ENCODE peak calls at places on chromosomes 6 and 20, in ten cellular contexts. R is fibroblast of mammary gland; U is HepG2; E is activated gamma-delta T cell; N is tibial artery; Q is KBM-7; P is activated CD4-positive, alpha-beta T cell treated with anti-CD3 and anti-CD28 coated beads, Interleukin-2, amount 50 U/mL, for 1 hour; A is HFFc6; F is T47D; K is Daoy. Y is an unnamed sample.

GRCh38 chr20:11919046-11919445 is 1.4 kb downstream of the BTBD3 start:
- DNase-seq in R (no peak), U (no peak), E (no peak), N (no peak), Q (peak; percentile 19), P (no peak), A (no peak), F (no peak), K (no peak), Y (no peak)

GRCh38 chr6:160042014-160042773 is 73.3 kb downstream of the IGF2R start:
- DNase-seq in R (peak; percentile 91), U (no peak), E (no peak), N (no peak), Q (no peak), P (no peak), A (no peak), F (no peak), K (peak; percentile 65), Y (no peak)

GRCh38 chr6:118309337-118310093 is 238.6 kb upstream of the PLN start:
- DNase-seq in R (no peak), U (no peak), E (no peak), N (no peak), Q (no peak), P (no peak), A (no peak), F (no peak), K (no peak), Y (no peak)

GRCh38 chr6:106387875-106388274 is 27.4 kb downstream of the CRYBG1 start:
- DNase-seq in R (no peak), U (no peak), E (no peak), N (no peak), Q (no peak), P (no peak), A (no peak), F (no peak), K (no peak), Y (no peak)

GRCh38 chr20:44404204-44405181 is 49.0 kb downstream of the HNF4A start:
- DNase-seq in R (no peak), U (no peak), E (no peak), N (no peak), Q (no peak), P (no peak), A (no peak), F (no peak), K (no peak), Y (no peak)

GRCh38 chr6:41608443-41609151 is 29.7 kb upstream of the MDFI start:
- DNase-seq in R (no peak), U (no peak), E (no peak), N (peak; percentile 57), Q (no peak), P (no peak), A (no peak), F (no peak), K (no peak), Y (no peak)

GRCh38 chr20:59636791-59637370 is 32.5 kb downstream of the PHACTR3 start:
- DNase-seq in R (no peak), U (no peak), E (no peak), N (no peak), Q (no peak), P (no peak), A (no peak), F (no peak), K (no peak), Y (no peak)

GRCh38 chr6:38806271-38806670 is 91.2 kb downstream of the DNAH8 start:
- DNase-seq in R (no peak), U (no peak), E (no peak), N (no peak), Q (no peak), P (no peak), A (no peak), F (no peak), K (no peak), Y (no peak)

GRCh38 chr6:127186889-127187288 is 68.4 kb downstream of the RSPO3 start:
- DNase-seq in R (no peak), U (peak; percentile 41), E (no peak), N (no peak), Q (peak; percentile 53), P (peak; percentile 43), A (no peak), F (no peak), K (peak; percentile 59), Y (peak; percentile 27)

GRCh38 chr6:72530152-72530551 is 91.7 kb upstream of the KCNQ5 start:
- DNase-seq in R (no peak), U (no peak), E (no peak), N (no peak), Q (no peak), P (no peak), A (no peak), F (no peak), K (no peak), Y (no peak)

GRCh38 chr6:43911625-43912577 is 141.9 kb downstream of the VEGFA start:
- DNase-seq in R (no peak), U (peak; percentile 46), E (no peak), N (no peak), Q (no peak), P (no peak), A (no peak), F (no peak), K (no peak), Y (no peak)

GRCh38 chr6:10659697-10660348 is 34.6 kb downstream of the C6orf52 start:
- DNase-seq in R (no peak), U (no peak), E (peak; percentile 11), N (no peak), Q (peak; percentile 67), P (no peak), A (no peak), F (no peak), K (peak; percentile 5), Y (no peak)

GRCh38 chr6:159941286-159942113 is 27.4 kb upstream of the IGF2R start:
- DNase-seq in R (peak; percentile 69), U (peak; percentile 46), E (no peak), N (no peak), Q (peak; percentile 60), P (peak; percentile 8), A (peak; percentile 50), F (peak; percentile 5), K (peak; percentile 41), Y (no peak)

GRCh38 chr20:45350217-45350616 is 2.0 kb upstream of the SDC4 start:
- DNase-seq in R (no peak), U (no peak), E (no peak), N (no peak), Q (no peak), P (no peak), A (no peak), F (no peak), K (no peak), Y (no peak)

GRCh38 chr20:25361287-25361683 is 29.4 kb downstream of the ABHD12 start:
- DNase-seq in R (no peak), U (peak; percentile 33), E (no peak), N (no peak), Q (no peak), P (no peak), A (peak; percentile 59), F (no peak), K (peak; percentile 13), Y (no peak)

GRCh38 chr6:166444446-166444845 is 61.7 kb upstream of the MPC1 start:
- DNase-seq in R (no peak), U (no peak), E (no peak), N (no peak), Q (no peak), P (no peak), A (no peak), F (no peak), K (no peak), Y (no peak)

GRCh38 chr20:56636701-56637100 is 7.6 kb downstream of the TFAP2C start:
- DNase-seq in R (peak; percentile 75), U (no peak), E (no peak), N (no peak), Q (no peak), P (no peak), A (peak; percentile 90), F (no peak), K (peak; percentile 40), Y (no peak)

GRCh38 chr6:148452921-148453320 is 110.3 kb downstream of the SASH1 start:
- DNase-seq in R (no peak), U (no peak), E (no peak), N (no peak), Q (no peak), P (no peak), A (no peak), F (no peak), K (no peak), Y (no peak)

GRCh38 chr20:63836335-63837133 is 5.5 kb upstream of the ZBTB46 start:
- DNase-seq in R (no peak), U (no peak), E (no peak), N (no peak), Q (no peak), P (no peak), A (no peak), F (no peak), K (no peak), Y (no peak)

GRCh38 chr6:63899550-63899949 is 263.9 kb downstream of the PHF3 start:
- DNase-seq in R (peak; percentile 80), U (no peak), E (no peak), N (no peak), Q (no peak), P (no peak), A (peak; percentile 1), F (no peak), K (no peak), Y (no peak)

GRCh38 chr6:42159431-42160024 is 13.6 kb upstream of the GUCA1A start:
- DNase-seq in R (no peak), U (no peak), E (no peak), N (no peak), Q (no peak), P (no peak), A (no peak), F (no peak), K (no peak), Y (no peak)